ENCODE peak calls at places on chromosomes 11 and 22, in seven cellular contexts. N, G, L, J, I, M and E are unnamed samples.

GRCh38 chr22:19707347-19708322 is 6.7 kb upstream of the SEPTIN5 start:
- DNase-seq in L (no peak), M (no peak), J (no peak), G (peak), I (no peak), N (no peak), E (no peak)

GRCh38 chr22:23862103-23862502 is 4.4 kb downstream of the SLC2A11 start:
- DNase-seq in N (peak), G (no peak), M (peak), L (peak), J (peak), I (peak), E (no peak)

GRCh38 chr22:19419464-19420178 is 11.9 kb downstream of the HIRA start:
- DNase-seq in N (no peak), J (no peak), I (no peak), M (peak), G (no peak), L (no peak), E (no peak)

GRCh38 chr11:12229450-12230229 is 119.2 kb downstream of the MICAL2 start:
- DNase-seq in I (no peak), N (no peak), M (no peak), L (no peak), G (no peak), J (no peak), E (no peak)

GRCh38 chr22:45865561-45866397 is 111.2 kb downstream of the WNT7B start:
- DNase-seq in M (no peak), G (no peak), I (no peak), L (no peak), J (no peak), N (no peak), E (no peak)

GRCh38 chr22:31857247-31857646 is 87.1 kb upstream of the YWHAH start:
- DNase-seq in L (no peak), I (no peak), G (no peak), J (peak), N (peak), M (no peak), E (no peak)

GRCh38 chr11:78564037-78564888 is 10.4 kb downstream of the NARS2 start:
- DNase-seq in G (no peak), I (peak), J (peak), L (peak), N (peak), M (peak), E (no peak)

GRCh38 chr11:78331711-78332110 is 85.9 kb downstream of the GAB2 start:
- DNase-seq in N (no peak), L (no peak), I (no peak), M (no peak), J (no peak), G (no peak), E (no peak)

GRCh38 chr22:41382610-41383009 is 868 bp downstream of the TEF start:
- DNase-seq in L (no peak), N (no peak), M (no peak), J (no peak), I (no peak), G (peak), E (no peak)

GRCh38 chr22:30776476-30776875 is 81.8 kb downstream of the OSBP2 start:
- DNase-seq in L (no peak), M (no peak), G (no peak), N (no peak), J (no peak), I (no peak), E (no peak)

GRCh38 chr11:114075891-114076441 is 16.5 kb downstream of the ZBTB16 start:
- DNase-seq in G (peak), J (peak), I (peak), L (no peak), N (no peak), M (peak), E (no peak)

GRCh38 chr11:44469412-44469811 is 96.1 kb upstream of the CD82 start:
- DNase-seq in G (no peak), M (no peak), N (no peak), L (no peak), I (no peak), J (no peak), E (no peak)

GRCh38 chr22:35498026-35498425 is 42.6 kb upstream of the RASD2 start:
- DNase-seq in J (peak), N (no peak), L (no peak), G (no peak), I (no peak), M (no peak), E (no peak)

GRCh38 chr11:8101421-8101820 is 20.4 kb downstream of the TUB start:
- DNase-seq in G (no peak), N (no peak), J (no peak), L (no peak), M (no peak), I (no peak), E (no peak)

GRCh38 chr22:28231423-28231822 is 312.4 kb upstream of the PITPNB start:
- DNase-seq in J (peak), G (no peak), L (no peak), M (no peak), N (peak), I (no peak), E (no peak)

GRCh38 chr11:116119158-116119557 is 614.9 kb upstream of the CADM1 start:
- DNase-seq in M (no peak), L (no peak), N (no peak), J (no peak), I (no peak), G (no peak), E (no peak)

GRCh38 chr11:61002598-61002997 is 31.1 kb downstream of the CD6 start:
- DNase-seq in I (no peak), L (no peak), G (peak), J (no peak), N (no peak), M (no peak), E (no peak)

GRCh38 chr11:9565822-9566560 is 7.5 kb upstream of the WEE1 start:
- DNase-seq in J (peak), I (peak), N (peak), M (no peak), L (peak), G (peak), E (no peak)

GRCh38 chr22:37545703-37546435 is 14.4 kb upstream of the CDC42EP1 start:
- DNase-seq in L (peak), J (no peak), M (no peak), G (peak), I (peak), N (no peak), E (peak)

GRCh38 chr11:57283231-57283990 is 41.3 kb downstream of the TNKS1BP1 start:
- DNase-seq in G (no peak), J (no peak), L (no peak), N (no peak), I (no peak), M (no peak), E (no peak)

GRCh38 chr11:90113541-90113940 is 20.9 kb upstream of the NAALAD2 start:
- DNase-seq in I (no peak), G (no peak), J (no peak), M (no peak), N (peak), L (no peak), E (no peak)

GRCh38 chr11:132220464-132220863 is 850.0 kb downstream of the NTM start:
- DNase-seq in N (no peak), L (peak), J (no peak), M (no peak), G (no peak), I (peak), E (no peak)

GRCh38 chr11:45560153-45560934 is 105.1 kb downstream of the CHST1 start:
- DNase-seq in N (peak), L (no peak), I (no peak), M (no peak), J (no peak), G (no peak), E (no peak)

GRCh38 chr22:33210129-33210784 is 152.1 kb upstream of the SYN3 start:
- DNase-seq in J (peak), I (peak), G (no peak), N (peak), M (peak), L (peak), E (no peak)

GRCh38 chr11:128155590-128155989 is 431.8 kb downstream of the ETS1 start:
- DNase-seq in M (no peak), N (no peak), G (no peak), J (no peak), L (no peak), I (no peak), E (no peak)

GRCh38 chr22:25545677-25546076 is 18.8 kb upstream of the GRK3 start:
- DNase-seq in I (no peak), N (no peak), J (no peak), G (no peak), L (no peak), M (no peak), E (no peak)

GRCh38 chr22:37179126-37179470 is 8.9 kb downstream of the C1QTNF6 start:
- DNase-seq in J (no peak), I (no peak), M (no peak), L (no peak), N (no peak), G (no peak), E (no peak)